ENCODE peak calls at places on chromosomes 16 and 17, in six cellular contexts. X is HT1080, O is memory B cell, H is GM23248, W is fibroblast of gingiva, F is NCI-H2081 treated with DMSO at 0.1 percent for 48 hours. C is an unnamed sample.

GRCh38 chr17:55607736-55608341 is 96.6 kb upstream of the SMIM36 start:
- DNase-seq in X (peak; percentile 21), H (peak; percentile 29), F (no peak), O (no peak), W (peak; percentile 60), C (no peak)

GRCh38 chr17:30021708-30022317 is 80.4 kb downstream of the EFCAB5 start:
- DNase-seq in W (peak; percentile 33), X (peak; percentile 44), F (peak; percentile 4), H (peak; percentile 76), O (no peak), C (peak; percentile 41)

GRCh38 chr16:56645838-56646237 is 5.8 kb upstream of the MT1B start:
- DNase-seq in F (no peak), O (no peak), X (no peak), W (no peak), H (no peak), C (no peak)

GRCh38 chr16:83095926-83096692 is 469.3 kb downstream of the CDH13 start:
- DNase-seq in O (no peak), X (peak; percentile 26), F (no peak), W (no peak), H (peak; percentile 51), C (no peak)

GRCh38 chr16:82629441-82630027 is 2.8 kb downstream of the CDH13 start:
- DNase-seq in F (no peak), O (no peak), H (peak; percentile 83), W (no peak), X (peak; percentile 93), C (no peak)

GRCh38 chr17:42760652-42761581 is at the start of gene RAMP2:
- DNase-seq in O (peak; percentile 34), W (no peak), X (no peak), F (no peak), H (peak; percentile 60), C (no peak)

GRCh38 chr17:47957591-47958490 is at the start of gene PRR15L:
- DNase-seq in H (no peak), W (no peak), X (no peak), O (no peak), F (peak; percentile 95), C (no peak)

GRCh38 chr17:4583206-4583605 is 1.1 kb upstream of the SMTNL2 start:
- DNase-seq in H (no peak), O (no peak), X (no peak), W (no peak), F (no peak), C (no peak)

C was measured in cerebellum.